ENCODE peak calls at places on chromosomes 13 and 19, in seven cellular contexts. R is aorta; M is CD8-positive, alpha-beta memory T cell; K is BE2C; V is IMR-90; A is uterus; Z is left ventricle myocardium inferior. P is an unnamed sample. For H3K9me3, the result is how much of the 10 kb centered on the place peaks cover.

GRCh38 chr13:51518847-51519246 is 65.4 kb upstream of the WDFY2 start:
- DNase-seq in R (no peak), M (no peak), K (no peak), V (peak), A (no peak), Z (no peak), P (no peak)

GRCh38 chr19:33978286-33978685 is 181.6 kb downstream of the KCTD15 start:
- DNase-seq in R (no peak), M (no peak), K (no peak), V (no peak), A (no peak), Z (no peak), P (no peak)

GRCh38 chr13:26529441-26529840 is 28.0 kb upstream of the WASF3 start:
- DNase-seq in R (no peak), M (no peak), K (no peak), V (peak), A (no peak), Z (peak), P (no peak)

GRCh38 chr13:30052127-30052526 is 201.7 kb upstream of the UBL3 start:
- DNase-seq in R (no peak), M (no peak), K (no peak), V (no peak), A (no peak), Z (no peak), P (no peak)

GRCh38 chr13:59755647-59756290 is 408.0 kb downstream of the DIAPH3 start:
- DNase-seq in R (no peak), M (no peak), K (no peak), V (no peak), A (no peak), Z (no peak), P (no peak)

GRCh38 chr19:16380314-16380695 is 55.7 kb downstream of the KLF2 start:
- DNase-seq in R (peak), M (no peak), K (no peak), V (no peak), A (no peak), Z (no peak), P (no peak)

GRCh38 chr13:26386026-26386425 is 132.1 kb downstream of the CDK8 start:
- DNase-seq in R (no peak), M (no peak), K (no peak), V (no peak), A (no peak), Z (no peak), P (no peak)

GRCh38 chr19:3062165-3063105 is at the start of gene TLE5:
- DNase-seq in R (peak), M (peak), K (peak), V (no peak), A (peak), Z (peak), P (peak)

GRCh38 chr19:41223431-41224234 is 4.6 kb downstream of the AXL start:
- DNase-seq in R (peak), M (no peak), K (no peak), V (peak), A (no peak), Z (no peak), P (no peak)

GRCh38 chr13:35448465-35448864 is 28.0 kb downstream of the MAB21L1 start:
- DNase-seq in R (no peak), M (no peak), K (no peak), V (no peak), A (no peak), Z (no peak), P (no peak)

GRCh38 chr13:67223024-67223423 is 7.1 kb downstream of the PCDH9 start:
- DNase-seq in R (no peak), M (no peak), K (no peak), V (peak), A (no peak), Z (no peak), P (no peak)

GRCh38 chr13:43766766-43767165 is 20.0 kb downstream of the ENOX1 start:
- DNase-seq in R (no peak), M (no peak), K (no peak), V (no peak), A (peak), Z (peak), P (no peak)

GRCh38 chr13:23488442-23488841 is 54.9 kb upstream of the SACS start:
- DNase-seq in R (no peak), M (no peak), K (no peak), V (peak), A (no peak), Z (no peak), P (no peak)

GRCh38 chr19:45947926-45948325 is 25.7 kb downstream of the NOVA2 start:
- DNase-seq in R (no peak), M (no peak), K (no peak), V (peak), A (no peak), Z (no peak), P (no peak)

GRCh38 chr19:41233748-41234240 is 14.8 kb downstream of the AXL start:
- DNase-seq in R (peak), M (no peak), K (no peak), V (no peak), A (no peak), Z (peak), P (no peak)

GRCh38 chr19:42242071-42242511 is 311 bp downstream of the GSK3A start:
- DNase-seq in R (peak), M (no peak), K (no peak), V (no peak), A (no peak), Z (no peak), P (no peak)

GRCh38 chr13:64579331-64579730 is 2650.8 kb downstream of the PCDH9 start:
- DNase-seq in R (no peak), M (no peak), K (no peak), V (no peak), A (no peak), Z (no peak), P (no peak)

GRCh38 chr19:13087795-13088537 is 14.7 kb downstream of the LYL1 start:
- DNase-seq in R (no peak), M (no peak), K (no peak), V (no peak), A (no peak), Z (no peak), P (no peak)

GRCh38 chr13:37173214-37173613 is 67.8 kb upstream of the CSNK1A1L start:
- DNase-seq in R (no peak), M (no peak), K (no peak), V (peak), A (no peak), Z (no peak), P (no peak)

GRCh38 chr19:41409288-41409687 is 11.7 kb downstream of the BCKDHA start:
- DNase-seq in R (no peak), M (no peak), K (no peak), V (peak), A (no peak), Z (no peak), P (no peak)

GRCh38 chr19:29259153-29259552 is 46.2 kb upstream of the UQCRFS1 start:
- DNase-seq in R (no peak), M (no peak), K (no peak), V (no peak), A (no peak), Z (no peak), P (no peak)

GRCh38 chr13:39496487-39496998 is 106.5 kb downstream of the LHFPL6 start:
- DNase-seq in R (no peak), M (no peak), K (no peak), V (no peak), A (no peak), Z (no peak), P (no peak)

GRCh38 chr19:16628183-16628983 is at the start of gene MED26:
- DNase-seq in R (peak), M (peak), K (peak), V (peak), A (peak), Z (peak), P (peak)

GRCh38 chr19:36103842-36104552 is 6.9 kb upstream of the OVOL3 start:
- DNase-seq in R (no peak), M (no peak), K (no peak), V (peak), A (no peak), Z (no peak), P (no peak)

GRCh38 chr19:46787331-46788100 is 878 bp downstream of the SLC1A5 start:
- DNase-seq in R (peak), M (peak), K (peak), V (peak), A (peak), Z (peak), P (no peak)

GRCh38 chr13:87678353-87678752 is 7.2 kb downstream of the SLITRK5 start:
- DNase-seq in R (no peak), M (no peak), K (no peak), V (no peak), A (no peak), Z (no peak), P (no peak)

DNA sequence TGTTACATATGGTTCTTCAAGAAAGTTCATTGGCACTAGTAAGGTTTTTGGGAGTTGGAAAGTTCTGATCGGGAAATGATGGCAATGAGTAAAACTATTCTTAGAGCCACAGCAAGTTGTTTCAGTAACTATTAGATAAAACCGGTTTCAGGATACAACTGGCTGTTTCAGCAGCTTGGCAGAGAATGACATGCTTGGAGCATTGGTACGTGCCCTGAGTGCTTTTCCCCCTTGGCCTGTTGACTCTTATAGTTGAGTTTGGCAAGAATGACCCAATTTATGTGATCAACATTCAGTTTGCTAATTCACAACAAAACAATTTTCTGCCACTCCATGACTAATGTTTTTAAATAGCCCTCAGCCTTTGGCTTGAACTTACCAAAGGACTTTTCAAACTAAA is 10.8 kb upstream of the ZNF491 start:
- DNase-seq in R (no peak), M (no peak), K (no peak), V (no peak), A (no peak), Z (no peak), P (no peak)
- H3K9me3 ChIP-seq in R (under half), M (under half), K (under half), V (under half), A (half or more), Z (half or more), P (under half)

GRCh38 chr19:56554272-56554869 is 12.9 kb upstream of the ZNF470 start:
- DNase-seq in R (no peak), M (no peak), K (no peak), V (no peak), A (no peak), Z (no peak), P (no peak)
- H3K9me3 ChIP-seq in R (under half), M (half or more), K (under half), V (half or more), A (half or more), Z (half or more), P (under half)

GRCh38 chr13:103803349-103803748 is 737.1 kb upstream of the SLC10A2 start:
- DNase-seq in R (no peak), M (no peak), K (peak), V (no peak), A (no peak), Z (no peak), P (no peak)

GRCh38 chr13:103810026-103810425 is 743.8 kb upstream of the SLC10A2 start:
- DNase-seq in R (no peak), M (no peak), K (no peak), V (no peak), A (no peak), Z (no peak), P (no peak)

DNA sequence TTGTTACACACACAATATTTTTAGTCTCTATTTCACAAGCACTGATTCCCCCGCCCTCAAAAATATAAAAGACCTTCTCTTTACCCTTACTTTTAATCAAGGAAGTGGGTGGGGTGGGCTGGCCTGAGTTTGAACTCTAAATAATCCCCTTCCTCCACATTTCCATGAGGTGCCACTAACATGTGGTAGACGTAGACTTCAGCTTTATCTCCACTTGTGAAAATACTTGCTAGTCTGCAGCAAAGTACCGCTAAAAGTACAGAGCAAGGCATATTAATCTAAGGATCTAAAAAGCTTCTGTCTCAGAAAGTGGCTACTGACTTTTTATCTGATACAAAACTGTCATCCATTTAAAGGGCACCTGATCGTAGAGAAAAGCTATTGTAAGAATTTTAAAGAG is 739.6 kb upstream of the SLC10A2 start:
- DNase-seq in R (no peak), M (no peak), K (no peak), V (no peak), A (no peak), Z (no peak), P (no peak)
- H3K9me3 ChIP-seq in R (under half), M (under half), K (under half), V (under half), A (under half), Z (under half), P (under half)

GRCh38 chr19:27772059-27772458 is 1440.9 kb downstream of the UQCRFS1 start:
- DNase-seq in R (no peak), M (no peak), K (no peak), V (no peak), A (no peak), Z (no peak), P (no peak)
- H3K9me3 ChIP-seq in R (half or more), M (under half), K (under half), V (under half), A (under half), Z (under half), P (under half)

GRCh38 chr19:12015015-12015752 is 20.3 kb downstream of the ZNF433 start:
- DNase-seq in R (no peak), M (no peak), K (no peak), V (no peak), A (no peak), Z (no peak), P (no peak)

GRCh38 chr19:12015753-12016116 is 19.7 kb downstream of the ZNF433 start:
- DNase-seq in R (no peak), M (no peak), K (no peak), V (no peak), A (no peak), Z (no peak), P (no peak)
- H3K9me3 ChIP-seq in R (under half), M (under half), K (under half), V (half or more), A (half or more), Z (half or more), P (under half)

DNA sequence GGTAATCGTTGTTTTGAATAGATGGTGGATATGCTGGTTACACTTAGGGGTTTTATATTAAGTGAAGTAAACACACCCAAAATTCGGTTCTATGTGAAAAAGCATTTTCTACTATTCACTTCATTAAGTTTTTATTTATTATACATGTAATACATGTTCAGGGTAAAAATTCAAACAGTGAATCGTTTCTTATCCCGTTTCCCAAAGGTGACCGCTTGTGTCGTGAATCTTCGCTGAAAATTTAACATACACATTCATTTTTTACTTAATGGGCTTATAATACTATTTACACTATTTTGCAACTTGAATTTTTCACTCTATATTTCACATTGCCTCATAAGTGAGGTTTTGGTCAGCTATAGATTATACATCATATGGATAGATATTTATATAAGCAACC is 24.5 kb downstream of the IPO5 start:
- DNase-seq in R (no peak), M (no peak), K (no peak), V (no peak), A (no peak), Z (no peak), P (no peak)
- H3K9me3 ChIP-seq in R (under half), M (under half), K (under half), V (under half), A (under half), Z (under half), P (under half)

DNA sequence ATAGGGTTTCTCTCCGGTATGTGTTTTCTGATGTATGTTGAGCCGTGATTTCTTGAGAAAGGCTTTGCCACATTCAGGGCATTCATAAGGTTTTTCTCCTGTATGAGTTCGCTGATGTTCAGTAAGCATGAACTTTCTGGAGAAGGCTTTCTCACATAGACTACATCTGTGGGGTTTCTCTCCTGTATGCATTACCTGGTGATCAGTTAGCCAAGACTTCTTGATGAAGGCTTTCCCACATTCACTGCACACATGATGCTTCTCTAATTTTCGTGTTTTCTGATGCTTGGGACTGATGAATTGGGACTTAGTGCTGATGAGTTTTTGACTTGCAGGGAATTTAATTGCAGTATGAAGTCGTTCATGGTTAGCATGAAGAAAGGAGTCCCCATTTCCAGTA is 21.1 kb downstream of the ZNF350 start:
- DNase-seq in R (no peak), M (no peak), K (no peak), V (no peak), A (no peak), Z (no peak), P (no peak)
- H3K9me3 ChIP-seq in R (under half), M (half or more), K (under half), V (half or more), A (half or more), Z (half or more), P (half or more)

GRCh38 chr19:1905071-1905862 is at the start of the genes ADAT3 and SCAMP4:
- DNase-seq in R (peak), M (peak), K (peak), V (peak), A (peak), Z (peak), P (peak)
- H3K9me3 ChIP-seq in R (under half), M (under half), K (under half), V (under half), A (under half), Z (under half), P (under half)

DNA sequence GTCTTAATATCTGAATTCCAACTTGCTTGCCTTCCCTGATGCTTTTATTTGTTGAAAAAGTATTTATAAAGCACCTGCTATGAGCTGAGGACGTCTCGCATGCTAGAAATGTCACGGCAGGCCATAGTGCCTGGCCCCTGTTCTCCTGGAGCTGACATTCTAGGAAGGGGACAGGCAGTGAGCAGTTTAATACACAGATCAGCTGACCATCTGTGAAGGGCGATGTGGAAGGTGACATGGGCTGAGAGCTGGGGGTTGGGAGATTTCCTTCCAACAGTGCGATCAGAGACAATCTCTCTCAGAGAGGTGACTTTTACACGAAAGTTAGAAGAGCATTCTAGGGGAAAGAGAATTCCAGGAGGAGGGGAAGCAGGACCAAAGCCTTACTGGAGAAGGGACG is 153.2 kb downstream of the ZNF536 start:
- DNase-seq in R (no peak), M (no peak), K (no peak), V (no peak), A (no peak), Z (no peak), P (no peak)
- H3K9me3 ChIP-seq in R (under half), M (under half), K (under half), V (under half), A (under half), Z (under half), P (under half)

GRCh38 chr19:21907516-21907915 is 71.5 kb upstream of the ZNF43 start:
- DNase-seq in R (no peak), M (no peak), K (no peak), V (no peak), A (no peak), Z (no peak), P (no peak)

GRCh38 chr19:21908066-21908465 is 72.1 kb upstream of the ZNF43 start:
- DNase-seq in R (no peak), M (no peak), K (no peak), V (no peak), A (no peak), Z (no peak), P (no peak)

GRCh38 chr19:21910318-21910717 is 74.3 kb upstream of the ZNF43 start:
- DNase-seq in R (no peak), M (no peak), K (no peak), V (no peak), A (no peak), Z (no peak), P (no peak)

GRCh38 chr19:21915411-21915810 is 79.4 kb upstream of the ZNF43 start:
- DNase-seq in R (no peak), M (no peak), K (no peak), V (no peak), A (no peak), Z (no peak), P (no peak)

GRCh38 chr19:21912654-21913053 is 76.7 kb upstream of the ZNF43 start:
- DNase-seq in R (no peak), M (no peak), K (no peak), V (no peak), A (no peak), Z (no peak), P (no peak)
- H3K9me3 ChIP-seq in R (under half), M (under half), K (under half), V (under half), A (under half), Z (under half), P (under half)